ENCODE peak calls at places on chromosome 9, in four cellular contexts. A is K562, G is WTC11, C is HepG2. P is an unnamed sample.

GRCh38 chr9:109320338-109320733 is 523 bp downstream of the EPB41L4B start:
- DNase-seq in G (no peak), C (no peak), A (peak; percentile 44), P (peak; percentile 54)

GRCh38 chr9:138080979-138081378 is 203.4 kb downstream of the CACNA1B start:
- DNase-seq in G (no peak), C (no peak), A (no peak), P (no peak)

GRCh38 chr9:133359420-133360175 is 3.2 kb downstream of the SURF2 start:
- DNase-seq in A (peak; percentile 53), C (peak; percentile 49), G (peak; percentile 56), P (peak; percentile 57)

GRCh38 chr9:131281119-131281965 is 5.0 kb upstream of the FAM78A start:
- DNase-seq in G (no peak), A (no peak), C (no peak), P (no peak)

GRCh38 chr9:130490981-130491380 is 46.2 kb downstream of the ASS1 start:
- DNase-seq in A (no peak), C (no peak), G (no peak), P (no peak)

GRCh38 chr9:135413461-135413860 is 66.1 kb upstream of the PPP1R26 start:
- DNase-seq in A (no peak), C (no peak), G (no peak), P (no peak)

GRCh38 chr9:75369989-75370388 is 281.7 kb downstream of the OSTF1 start:
- DNase-seq in A (no peak), C (no peak), G (no peak), P (no peak)

GRCh38 chr9:22143799-22144198 is 134.7 kb upstream of the CDKN2B start:
- DNase-seq in C (no peak), G (no peak), A (no peak), P (no peak)

GRCh38 chr9:2158729-2159128 is 143.6 kb downstream of the SMARCA2 start:
- DNase-seq in C (no peak), A (no peak), G (no peak), P (no peak)

GRCh38 chr9:136577941-136578619 is 32.2 kb upstream of the NOTCH1 start:
- DNase-seq in C (no peak), G (no peak), A (no peak), P (no peak)

GRCh38 chr9:37197158-37198033 is 77.0 kb downstream of the ZCCHC7 start:
- DNase-seq in G (no peak), C (no peak), A (peak; percentile 94), P (no peak)

GRCh38 chr9:33445389-33445881 is 2.0 kb downstream of the AQP3 start:
- DNase-seq in C (no peak), A (no peak), G (no peak), P (no peak)

GRCh38 chr9:100999914-101000540 is 28.5 kb upstream of the PLPPR1 start:
- DNase-seq in G (no peak), A (no peak), C (no peak), P (no peak)

GRCh38 chr9:131423171-131423581 is 29.3 kb downstream of the PRRC2B start:
- DNase-seq in G (peak; percentile 70), A (no peak), C (no peak), P (no peak)

GRCh38 chr9:72888032-72888431 is 64.8 kb downstream of the ALDH1A1 start:
- DNase-seq in G (no peak), A (no peak), C (no peak), P (no peak)

GRCh38 chr9:95102001-95102433 is 215.5 kb downstream of the FANCC start:
- DNase-seq in C (no peak), G (no peak), A (no peak), P (no peak)

GRCh38 chr9:82526629-82527028 is 536.3 kb downstream of the RASEF start:
- DNase-seq in G (no peak), A (no peak), C (no peak), P (no peak)
- TF ChIP-seq SP1 in G (no peak), A (no peak), C (no peak), P (no peak)

DNA sequence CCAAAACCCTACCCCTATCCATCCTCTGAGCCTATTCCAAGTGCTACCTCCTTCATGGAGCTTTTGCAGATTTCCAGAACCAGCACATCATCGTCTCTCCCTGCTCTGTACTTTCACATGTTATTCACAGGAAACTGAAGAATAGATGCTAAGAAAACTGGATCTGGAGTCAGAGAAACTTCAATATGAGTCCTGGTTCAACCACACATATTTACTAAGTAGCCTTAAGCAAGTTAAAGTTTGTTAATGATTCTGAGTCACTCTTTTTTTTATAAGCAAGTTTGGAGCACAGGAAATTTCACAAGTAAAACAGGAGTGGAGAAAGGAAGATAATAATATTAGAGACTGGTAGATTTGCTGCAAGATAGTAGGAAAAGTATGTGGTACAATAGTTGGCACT is 92.2 kb downstream of the STRBP start:
- DNase-seq in C (no peak), A (no peak), G (no peak), P (no peak)
- TF ChIP-seq ELF4 in C (no peak), A (no peak), G (no peak), P (no peak)

GRCh38 chr9:125361837-125362531 is 100.4 kb downstream of the GAPVD1 start:
- DNase-seq in A (peak; percentile 21), C (no peak), G (peak; percentile 39), P (no peak)
- TF ChIP-seq SP1 in A (no peak), C (no peak), G (no peak), P (no peak)

GRCh38 chr9:105114318-105114717 is 130.1 kb upstream of the SLC44A1 start:
- DNase-seq in G (no peak), C (no peak), A (no peak), P (no peak)
- TF ChIP-seq ELF4 in G (no peak), C (no peak), A (no peak), P (no peak)

DNA sequence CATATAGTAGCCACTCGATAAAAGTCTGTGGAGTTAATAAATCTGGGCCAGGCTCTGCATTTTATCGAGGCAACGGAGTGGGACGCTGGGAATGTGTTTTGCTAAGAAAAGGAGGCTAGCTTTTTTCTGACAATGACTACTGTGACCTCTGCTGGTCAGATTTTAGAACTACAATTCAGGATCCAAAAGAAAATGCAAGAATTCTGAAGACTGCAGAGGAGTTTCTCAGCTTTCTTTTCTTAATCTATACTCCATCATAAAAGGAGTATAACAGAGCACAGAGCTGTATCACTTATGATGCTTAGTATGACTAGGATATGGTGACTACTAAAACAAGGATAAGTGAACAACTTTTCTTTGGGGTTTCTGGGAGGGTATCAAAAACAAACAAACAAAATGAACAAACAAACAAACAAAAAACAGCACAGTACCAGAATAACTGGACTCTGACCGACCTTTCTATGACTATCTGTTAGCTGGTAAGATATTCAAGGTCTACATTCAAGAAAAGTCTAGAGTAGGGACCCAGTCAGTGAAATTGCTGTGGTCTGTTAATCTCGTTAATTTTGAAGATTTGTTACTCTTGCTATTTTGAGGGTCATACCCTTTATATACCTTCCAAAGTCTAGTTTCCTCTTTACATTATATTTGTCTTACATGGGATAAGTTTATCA is 46.2 kb upstream of the CER1 start:
- DNase-seq in C (peak; percentile 34), A (peak; percentile 15), G (peak; percentile 18), P (peak; percentile 30)
- TF ChIP-seq SP1 in C (no peak), A (no peak), G (no peak), P (no peak)

GRCh38 chr9:112858005-112858404 is 32.7 kb downstream of the SLC46A2 start:
- DNase-seq in G (no peak), A (no peak), C (no peak), P (no peak)

GRCh38 chr9:112861155-112861554 is 29.5 kb downstream of the SLC46A2 start:
- DNase-seq in G (no peak), C (peak; percentile 14), A (no peak), P (no peak)

GRCh38 chr9:112860466-112860865 is 30.2 kb downstream of the SLC46A2 start:
- DNase-seq in A (no peak), C (no peak), G (no peak), P (no peak)

GRCh38 chr9:112856843-112857242 is 33.8 kb downstream of the SLC46A2 start:
- DNase-seq in A (no peak), G (no peak), C (no peak), P (no peak)

GRCh38 chr9:112858625-112859147 is 32.0 kb downstream of the SLC46A2 start:
- DNase-seq in C (no peak), G (no peak), A (no peak), P (no peak)
- TF ChIP-seq ELF4 in C (no peak), G (no peak), A (no peak), P (no peak)